ENCODE peak calls at places on chromosomes 12 and 14, in four cellular contexts. B, O, G and W are unnamed samples.
A peak's percentile ranks its signal among the peaks of the same experiment; 100 is the strongest.

GRCh38 chr14:43938588-43939281 is 568.3 kb downstream of the FSCB start:
- DNase-seq in B (no peak), O (no peak), G (no peak), W (no peak)

GRCh38 chr14:24365600-24366374 is 2.2 kb upstream of the NFATC4 start:
- DNase-seq in O (peak; percentile 88), G (peak; percentile 86), B (peak; percentile 96), W (peak; percentile 75)

GRCh38 chr12:57389033-57389432 is 41.8 kb downstream of the R3HDM2 start:
- DNase-seq in G (peak; percentile 63), B (peak; percentile 76), O (no peak), W (no peak)

GRCh38 chr14:94132285-94132887 is 3.0 kb upstream of the IFI27L2 start:
- DNase-seq in B (peak; percentile 68), G (peak; percentile 33), O (peak; percentile 62), W (no peak)

GRCh38 chr12:27555928-27556778 is 32.1 kb downstream of the PPFIBP1 start:
- DNase-seq in G (no peak), O (no peak), B (peak; percentile 62), W (no peak)

GRCh38 chr12:5201554-5202243 is 158.0 kb downstream of the KCNA5 start:
- DNase-seq in G (no peak), B (no peak), O (no peak), W (peak; percentile 96)

GRCh38 chr12:84159245-84159644 is 753.4 kb downstream of the SLC6A15 start:
- DNase-seq in B (no peak), G (no peak), O (no peak), W (no peak)

GRCh38 chr14:93009471-93010117 is 86.6 kb downstream of the CHGA start:
- DNase-seq in O (no peak), B (peak; percentile 65), G (no peak), W (no peak)

GRCh38 chr12:122028165-122028591 is 6.5 kb downstream of the BCL7A start:
- DNase-seq in B (no peak), G (no peak), O (no peak), W (no peak)

GRCh38 chr12:106333756-106334155 is 23.8 kb upstream of the POLR3B start:
- DNase-seq in O (no peak), G (no peak), B (no peak), W (no peak)

GRCh38 chr12:14921218-14921617 is 17.1 kb downstream of the ERP27 start:
- DNase-seq in G (no peak), O (no peak), B (no peak), W (no peak)

GRCh38 chr12:115013668-115014072 is 329.7 kb upstream of the TBX3 start:
- DNase-seq in B (no peak), G (no peak), O (no peak), W (no peak)

GRCh38 chr12:121611306-121611705 is 15.0 kb upstream of the ORAI1 start:
- DNase-seq in G (no peak), O (no peak), B (no peak), W (no peak)

GRCh38 chr12:34186492-34186891 is 164.2 kb downstream of the ALG10 start:
- DNase-seq in B (no peak), O (no peak), G (no peak), W (no peak)

GRCh38 chr14:90518941-90519256 is 122.1 kb downstream of the CALM1 start:
- DNase-seq in G (no peak), O (no peak), B (peak; percentile 10), W (no peak)

GRCh38 chr14:61472801-61473376 is 151.5 kb downstream of the PRKCH start:
- DNase-seq in G (no peak), O (no peak), B (no peak), W (no peak)

GRCh38 chr12:52798671-52799497 is 3.0 kb upstream of the KRT3 start:
- DNase-seq in G (peak; percentile 60), B (peak; percentile 57), O (no peak), W (no peak)